ENCODE peak calls at places on chromosomes 3 and 15, in nine cellular contexts. H is hepatocyte; Y is substantia nigra; U is right lobe of liver; J is PC-3; W is GM23338; I is effector memory CD4-positive, alpha-beta T cell; R is A549; X is CD8-positive, alpha-beta T cell. M is an unnamed sample.
A peak's percentile ranks its signal among the peaks of the same experiment; 100 is the strongest.

GRCh38 chr3:129271674-129272073 is 7.0 kb upstream of the HMCES start:
- DNase-seq in H (no peak), Y (no peak), U (no peak), J (no peak), W (no peak), I (no peak), R (no peak), X (no peak), M (no peak)

GRCh38 chr3:108394016-108394415 is 97.7 kb downstream of the HHLA2 start:
- DNase-seq in H (no peak), Y (no peak), U (no peak), J (no peak), W (no peak), I (no peak), R (no peak), X (no peak), M (no peak)

GRCh38 chr3:157122116-157122515 is 37.8 kb downstream of the CCNL1 start:
- DNase-seq in H (peak; percentile 75), Y (no peak), U (no peak), J (peak; percentile 93), W (no peak), I (no peak), R (peak; percentile 60), X (no peak), M (peak; percentile 93)

GRCh38 chr15:96049323-96049722 is 281.2 kb upstream of the NR2F2 start:
- DNase-seq in H (no peak), Y (no peak), U (no peak), J (no peak), W (no peak), I (no peak), R (no peak), X (no peak), M (no peak)

GRCh38 chr15:60370804-60371700 is 26.7 kb downstream of the ANXA2 start:
- DNase-seq in H (peak; percentile 85), Y (no peak), U (no peak), J (peak; percentile 97), W (no peak), I (no peak), R (peak; percentile 89), X (no peak), M (peak; percentile 88)

GRCh38 chr15:25655168-25655956 is 207.8 kb downstream of the ATP10A start:
- DNase-seq in H (no peak), Y (no peak), U (no peak), J (no peak), W (peak; percentile 26), I (no peak), R (no peak), X (no peak), M (no peak)

GRCh38 chr3:189981668-189982067 is 139.0 kb downstream of the P3H2 start:
- DNase-seq in H (no peak), Y (no peak), U (no peak), J (peak; percentile 90), W (no peak), I (no peak), R (no peak), X (no peak), M (peak; percentile 7)

GRCh38 chr15:101307048-101307896 is 12.2 kb upstream of the SNRPA1 start:
- DNase-seq in H (no peak), Y (no peak), U (no peak), J (no peak), W (no peak), I (no peak), R (no peak), X (no peak), M (no peak)

GRCh38 chr3:33716227-33716626 is 1.8 kb downstream of the CLASP2 start:
- DNase-seq in H (no peak), Y (no peak), U (no peak), J (peak; percentile 28), W (no peak), I (no peak), R (no peak), X (no peak), M (no peak)

GRCh38 chr3:126498936-126499335 is 18.6 kb downstream of the UROC1 start:
- DNase-seq in H (no peak), Y (no peak), U (peak; percentile 33), J (no peak), W (peak; percentile 45), I (no peak), R (no peak), X (no peak), M (no peak)

GRCh38 chr15:42392309-42393024 is 33.2 kb downstream of the CAPN3 start:
- DNase-seq in H (peak; percentile 92), Y (no peak), U (no peak), J (no peak), W (no peak), I (no peak), R (no peak), X (no peak), M (no peak)

GRCh38 chr3:55488398-55489055 is 1.4 kb upstream of the WNT5A start:
- DNase-seq in H (peak; percentile 91), Y (peak; percentile 50), U (peak; percentile 71), J (peak; percentile 70), W (peak; percentile 97), I (no peak), R (peak; percentile 35), X (no peak), M (peak; percentile 69)

GRCh38 chr3:19149388-19149787 is 1.1 kb downstream of the KCNH8 start:
- DNase-seq in H (peak; percentile 79), Y (no peak), U (no peak), J (peak; percentile 28), W (peak; percentile 91), I (no peak), R (no peak), X (no peak), M (no peak)

DNA sequence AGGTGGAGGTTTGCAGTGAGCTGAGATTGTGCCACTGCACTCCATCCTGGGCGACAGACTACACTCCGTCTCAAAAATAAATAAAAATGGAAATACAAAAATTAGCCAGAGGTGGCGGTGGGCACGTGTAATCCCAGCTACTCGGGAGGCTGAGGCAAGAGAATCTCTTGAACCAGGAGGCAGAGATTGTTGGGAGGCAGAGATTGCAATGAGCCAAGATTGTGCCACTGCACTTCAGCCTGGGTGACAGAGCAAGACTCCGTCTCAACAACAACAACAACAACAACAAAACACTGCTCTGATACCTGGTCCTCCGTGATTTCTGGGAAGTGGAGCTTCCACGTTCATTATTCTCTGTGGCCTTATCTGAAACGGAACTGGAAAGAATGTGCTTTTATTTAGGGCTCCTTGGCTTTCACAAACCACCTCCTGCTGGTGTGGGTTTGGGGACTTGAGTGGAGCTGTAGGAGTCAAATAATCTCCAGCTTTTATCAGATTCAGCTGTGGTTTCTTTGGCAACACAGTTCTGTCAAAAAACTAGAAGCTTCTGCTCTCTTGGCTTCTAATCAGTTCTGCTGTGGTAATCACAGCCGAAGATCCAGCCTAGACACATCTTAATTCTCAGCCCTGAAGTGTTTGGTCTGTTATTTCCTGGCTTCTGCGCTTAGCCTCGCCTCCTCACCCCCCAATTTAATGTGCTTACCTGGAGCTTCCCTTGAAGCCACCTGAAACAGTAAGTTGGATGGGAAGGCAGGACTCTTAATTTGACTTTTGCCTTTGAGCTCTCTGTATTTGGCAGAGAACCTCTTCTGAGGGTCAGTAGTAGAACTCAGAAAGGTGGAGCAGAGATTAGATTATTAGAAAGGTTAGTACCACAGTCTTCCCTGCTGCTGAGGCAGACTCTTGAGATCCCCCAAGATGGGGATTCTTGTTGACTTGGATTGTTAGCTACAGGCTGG is 21.4 kb downstream of the IRAK2 start:
- DNase-seq in H (no peak), Y (no peak), U (no peak), J (no peak), W (no peak), I (no peak), R (no peak), X (no peak), M (no peak)
- H3K27ac ChIP-seq in H (no peak overlapping the region), Y (peak overlapping the region; percentile 91), U (no peak overlapping the region), J (no peak overlapping the region), W (no peak overlapping the region), I (peak overlapping the region; percentile 67), R (peak overlapping the region; percentile 7), X (no peak overlapping the region), M (no peak overlapping the region)

DNA sequence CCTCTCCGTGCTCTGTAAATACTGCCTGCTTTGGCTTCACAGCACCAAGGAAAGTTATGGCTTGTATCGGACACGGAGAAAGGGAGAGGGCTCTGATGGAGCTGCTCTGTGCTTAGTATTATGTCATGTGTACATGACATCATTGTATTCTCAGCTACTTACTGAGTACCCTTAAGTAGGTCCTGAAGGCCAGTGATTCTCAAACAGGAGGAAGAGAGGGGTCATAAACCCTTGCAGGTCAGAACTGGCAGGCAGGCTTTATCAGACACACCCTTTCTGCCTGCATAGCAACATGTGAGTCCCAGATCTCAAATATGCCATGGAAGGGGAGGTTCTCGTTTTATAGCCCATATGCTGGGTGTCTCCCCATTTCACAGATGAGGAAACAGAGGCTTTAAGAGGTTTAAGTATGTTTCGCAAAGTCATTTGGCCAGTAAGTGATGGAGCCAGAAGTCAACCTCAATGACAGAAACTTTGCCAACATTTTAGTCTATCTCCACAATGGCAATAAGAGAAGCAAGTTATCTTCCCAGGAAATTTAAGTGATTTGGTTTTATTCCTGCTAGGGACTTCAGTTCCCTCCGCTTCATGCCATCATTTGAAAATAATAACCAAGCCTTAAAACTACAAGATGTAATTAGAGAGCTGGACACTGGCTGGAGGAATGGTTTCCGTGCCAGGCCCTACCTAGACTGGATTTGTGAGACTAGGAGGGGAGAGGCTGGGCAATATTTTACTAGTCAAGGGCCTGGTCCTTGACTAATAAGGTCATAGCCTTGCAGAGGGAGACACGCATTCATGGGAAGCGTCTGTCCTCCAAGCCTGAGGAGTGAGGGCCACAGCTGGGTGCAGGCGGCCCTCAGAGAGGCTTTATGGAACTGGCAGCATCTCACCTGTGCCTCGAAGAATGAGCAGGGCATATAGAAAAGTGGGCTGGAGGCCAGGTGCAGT is 133.0 kb downstream of the XXYLT1 start:
- DNase-seq in H (no peak), Y (no peak), U (no peak), J (no peak), W (no peak), I (no peak), R (no peak), X (no peak), M (no peak)
- H3K27ac ChIP-seq in H (no peak overlapping the region), Y (no peak overlapping the region), U (no peak overlapping the region), J (no peak overlapping the region), W (no peak overlapping the region), I (no peak overlapping the region), R (no peak overlapping the region), X (no peak overlapping the region), M (no peak overlapping the region)

DNA sequence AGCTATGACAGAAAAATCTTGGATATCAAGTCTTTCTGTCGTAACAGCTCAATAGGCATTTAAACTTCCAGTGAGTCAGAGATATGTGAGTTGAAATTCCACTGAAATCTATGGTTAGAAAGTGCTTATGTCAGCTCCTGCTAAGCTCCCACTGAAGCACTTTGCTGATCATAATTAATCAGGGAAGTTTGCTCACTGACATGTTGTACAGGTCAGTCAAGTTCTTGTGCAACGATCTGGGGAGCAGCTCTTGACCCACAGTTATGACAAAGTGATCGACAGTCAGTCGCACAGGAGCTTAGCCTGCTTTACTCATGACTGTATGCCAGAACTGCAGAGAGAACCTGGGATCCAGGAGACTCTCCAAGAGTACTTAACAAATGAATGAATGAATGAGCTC is 453.5 kb downstream of the SOX2 start:
- DNase-seq in H (peak; percentile 75), Y (no peak), U (no peak), J (peak; percentile 77), W (no peak), I (no peak), R (no peak), X (no peak), M (peak; percentile 83)
- H3K27ac ChIP-seq in H (peak overlapping the region; percentile 31), Y (no peak overlapping the region), U (no peak overlapping the region), J (no peak overlapping the region), W (no peak overlapping the region), I (no peak overlapping the region), R (no peak overlapping the region), X (no peak overlapping the region), M (no peak overlapping the region)

GRCh38 chr3:50254577-50255250 is 14.2 kb upstream of the SEMA3B start:
- DNase-seq in H (no peak), Y (no peak), U (peak; percentile 81), J (no peak), W (peak; percentile 60), I (no peak), R (no peak), X (no peak), M (peak; percentile 59)
- H3K27ac ChIP-seq in H (no peak overlapping the region), Y (peak overlapping the region; percentile 65), U (peak overlapping the region; percentile 83), J (no peak overlapping the region), W (peak overlapping the region; percentile 50), I (peak overlapping the region; percentile 2), R (no peak overlapping the region), X (no peak overlapping the region), M (peak overlapping the region; percentile 100)